ENCODE peak calls at places on chromosomes 16 and 17, in six cellular contexts. One of them, this sample, is unnamed.

GRCh38 chr17:47889734-47890529 is 6.1 kb upstream of the SP2 start:
- DNase-seq in K562: peak
- DNase-seq in HepG2: peak
- DNase-seq in H1: peak
- DNase-seq in GM12878: no peak
- DNase-seq in WTC11: peak
- DNase-seq in this sample: peak

GRCh38 chr17:32878211-32878610 is 1.3 kb upstream of the MYO1D start:
- DNase-seq in K562: no peak
- DNase-seq in HepG2: no peak
- DNase-seq in H1: no peak
- DNase-seq in GM12878: no peak
- DNase-seq in WTC11: no peak
- DNase-seq in this sample: no peak

GRCh38 chr16:4214215-4214621 is 27.7 kb downstream of the SRL start:
- DNase-seq in K562: no peak
- DNase-seq in HepG2: peak
- DNase-seq in H1: peak
- DNase-seq in GM12878: no peak
- DNase-seq in WTC11: no peak
- DNase-seq in this sample: no peak

GRCh38 chr17:42526031-42526444 is 10.0 kb upstream of the NAGLU start:
- DNase-seq in K562: no peak
- DNase-seq in HepG2: no peak
- DNase-seq in H1: no peak
- DNase-seq in GM12878: no peak
- DNase-seq in WTC11: no peak
- DNase-seq in this sample: no peak

GRCh38 chr17:74922694-74923537 is at the start of gene USH1G:
- DNase-seq in K562: peak
- DNase-seq in HepG2: no peak
- DNase-seq in H1: no peak
- DNase-seq in GM12878: no peak
- DNase-seq in WTC11: peak
- DNase-seq in this sample: peak

GRCh38 chr16:56269824-56270684 is 78.8 kb downstream of the GNAO1 start:
- DNase-seq in K562: no peak
- DNase-seq in HepG2: peak
- DNase-seq in H1: peak
- DNase-seq in GM12878: no peak
- DNase-seq in WTC11: peak
- DNase-seq in this sample: peak

GRCh38 chr17:29131814-29132682 is 48.1 kb downstream of the MYO18A start:
- DNase-seq in K562: peak
- DNase-seq in HepG2: no peak
- DNase-seq in H1: no peak
- DNase-seq in GM12878: no peak
- DNase-seq in WTC11: no peak
- DNase-seq in this sample: no peak

GRCh38 chr16:77946834-77947233 is 75.5 kb upstream of the CLEC3A start:
- DNase-seq in K562: no peak
- DNase-seq in HepG2: no peak
- DNase-seq in H1: no peak
- DNase-seq in GM12878: no peak
- DNase-seq in WTC11: no peak
- DNase-seq in this sample: peak

GRCh38 chr17:30337393-30337999 is 3.6 kb upstream of the TMIGD1 start:
- DNase-seq in K562: no peak
- DNase-seq in HepG2: peak
- DNase-seq in H1: no peak
- DNase-seq in GM12878: no peak
- DNase-seq in WTC11: no peak
- DNase-seq in this sample: no peak

GRCh38 chr17:43570518-43570928 is 24.4 kb upstream of the ETV4 start:
- DNase-seq in K562: no peak
- DNase-seq in HepG2: no peak
- DNase-seq in H1: no peak
- DNase-seq in GM12878: no peak
- DNase-seq in WTC11: no peak
- DNase-seq in this sample: no peak

GRCh38 chr16:72060405-72060804 is 2.6 kb upstream of the HPR start:
- DNase-seq in K562: no peak
- DNase-seq in HepG2: no peak
- DNase-seq in H1: no peak
- DNase-seq in GM12878: no peak
- DNase-seq in WTC11: no peak
- DNase-seq in this sample: no peak

GRCh38 chr16:75570351-75571104 is 4.3 kb downstream of the GABARAPL2 start:
- DNase-seq in K562: no peak
- DNase-seq in HepG2: no peak
- DNase-seq in H1: no peak
- DNase-seq in GM12878: no peak
- DNase-seq in WTC11: no peak
- DNase-seq in this sample: no peak

GRCh38 chr17:73203135-73203787 is 10.4 kb downstream of the COG1 start:
- DNase-seq in K562: no peak
- DNase-seq in HepG2: peak
- DNase-seq in H1: no peak
- DNase-seq in GM12878: no peak
- DNase-seq in WTC11: no peak
- DNase-seq in this sample: no peak

GRCh38 chr17:57644311-57644710 is 100.8 kb downstream of the CCDC182 start:
- DNase-seq in K562: no peak
- DNase-seq in HepG2: no peak
- DNase-seq in H1: no peak
- DNase-seq in GM12878: no peak
- DNase-seq in WTC11: no peak
- DNase-seq in this sample: no peak

GRCh38 chr17:54916721-54917120 is 16.1 kb downstream of the TOM1L1 start:
- DNase-seq in K562: no peak
- DNase-seq in HepG2: no peak
- DNase-seq in H1: no peak
- DNase-seq in GM12878: no peak
- DNase-seq in WTC11: no peak
- DNase-seq in this sample: no peak

GRCh38 chr16:78926723-78927200 is 673.8 kb downstream of the MAF start:
- DNase-seq in K562: no peak
- DNase-seq in HepG2: no peak
- DNase-seq in H1: no peak
- DNase-seq in GM12878: no peak
- DNase-seq in WTC11: no peak
- DNase-seq in this sample: no peak

GRCh38 chr17:39622380-39623006 is 4.3 kb upstream of the PPP1R1B start:
- DNase-seq in K562: no peak
- DNase-seq in HepG2: no peak
- DNase-seq in H1: no peak
- DNase-seq in GM12878: no peak
- DNase-seq in WTC11: no peak
- DNase-seq in this sample: peak

GRCh38 chr17:16046966-16047365 is 47.3 kb downstream of the TTC19 start:
- DNase-seq in K562: no peak
- DNase-seq in HepG2: no peak
- DNase-seq in H1: no peak
- DNase-seq in GM12878: no peak
- DNase-seq in WTC11: no peak
- DNase-seq in this sample: no peak

GRCh38 chr16:65388592-65388991 is 266.7 kb upstream of the CDH11 start:
- DNase-seq in K562: no peak
- DNase-seq in HepG2: no peak
- DNase-seq in H1: no peak
- DNase-seq in GM12878: no peak
- DNase-seq in WTC11: no peak
- DNase-seq in this sample: no peak

DNA sequence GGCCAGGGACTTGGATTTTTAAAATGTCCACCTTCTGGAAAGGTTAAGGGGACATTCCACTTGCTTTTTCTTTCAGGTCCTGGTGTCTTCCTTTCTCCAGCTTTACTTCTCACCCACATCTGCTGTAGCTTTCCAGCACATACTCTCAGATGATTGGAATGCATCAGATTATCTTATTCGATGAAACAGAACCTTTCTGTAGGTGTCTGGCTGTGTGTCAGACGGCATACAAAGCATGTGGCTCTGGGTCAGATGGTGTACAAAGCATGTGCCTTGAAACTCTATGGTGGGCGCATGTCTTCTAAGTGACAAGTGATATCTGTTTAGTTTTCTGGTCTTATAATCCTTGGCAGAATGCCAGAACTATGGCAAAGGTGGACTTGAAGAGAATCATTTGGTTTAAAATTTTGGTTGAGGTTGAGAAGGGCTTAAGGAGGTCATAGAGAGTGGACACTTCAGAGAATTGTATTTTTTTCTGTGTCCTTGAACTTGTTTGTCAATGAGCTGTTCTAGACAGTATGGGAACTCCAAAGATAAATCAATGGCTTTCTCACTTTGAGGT is 125.3 kb downstream of the FTO start:
- DNase-seq in K562: no peak
- DNase-seq in HepG2: no peak
- DNase-seq in H1: no peak
- DNase-seq in GM12878: no peak
- DNase-seq in WTC11: no peak
- DNase-seq in this sample: no peak
- TF ChIP-seq CREB1 in K562: no peak
- TF ChIP-seq CREB1 in HepG2: no peak
- TF ChIP-seq CREB1 in H1: no peak
- TF ChIP-seq CREB1 in GM12878: no peak
- TF ChIP-seq CREB1 in WTC11: no peak
- TF ChIP-seq CREB1 in this sample: no peak

DNA sequence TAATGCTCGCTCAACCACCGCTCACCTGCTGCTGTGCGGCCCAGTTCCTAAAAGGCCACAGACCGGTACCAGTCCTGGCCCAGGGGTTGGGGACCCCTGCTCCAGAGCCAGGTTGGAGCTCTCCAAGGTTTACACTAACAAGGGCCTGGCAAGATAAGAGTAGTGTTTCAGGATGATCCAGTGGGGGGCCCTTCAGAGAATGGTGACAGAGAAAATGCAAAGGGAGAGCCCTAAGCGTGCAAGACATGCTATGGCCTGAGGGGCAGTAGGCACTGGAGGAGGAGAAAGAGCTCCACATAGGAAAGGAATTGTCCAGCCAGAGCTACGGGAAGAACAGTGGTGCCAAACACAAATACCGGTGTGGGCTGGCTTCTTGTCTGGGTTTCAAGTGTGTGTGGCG is 233.4 kb downstream of the STX8 start:
- DNase-seq in K562: no peak
- DNase-seq in HepG2: no peak
- DNase-seq in H1: no peak
- DNase-seq in GM12878: no peak
- DNase-seq in WTC11: no peak
- DNase-seq in this sample: peak
- TF ChIP-seq CREB1 in K562: no peak
- TF ChIP-seq CREB1 in HepG2: no peak
- TF ChIP-seq CREB1 in H1: no peak
- TF ChIP-seq CREB1 in GM12878: no peak
- TF ChIP-seq CREB1 in WTC11: no peak
- TF ChIP-seq CREB1 in this sample: no peak

DNA sequence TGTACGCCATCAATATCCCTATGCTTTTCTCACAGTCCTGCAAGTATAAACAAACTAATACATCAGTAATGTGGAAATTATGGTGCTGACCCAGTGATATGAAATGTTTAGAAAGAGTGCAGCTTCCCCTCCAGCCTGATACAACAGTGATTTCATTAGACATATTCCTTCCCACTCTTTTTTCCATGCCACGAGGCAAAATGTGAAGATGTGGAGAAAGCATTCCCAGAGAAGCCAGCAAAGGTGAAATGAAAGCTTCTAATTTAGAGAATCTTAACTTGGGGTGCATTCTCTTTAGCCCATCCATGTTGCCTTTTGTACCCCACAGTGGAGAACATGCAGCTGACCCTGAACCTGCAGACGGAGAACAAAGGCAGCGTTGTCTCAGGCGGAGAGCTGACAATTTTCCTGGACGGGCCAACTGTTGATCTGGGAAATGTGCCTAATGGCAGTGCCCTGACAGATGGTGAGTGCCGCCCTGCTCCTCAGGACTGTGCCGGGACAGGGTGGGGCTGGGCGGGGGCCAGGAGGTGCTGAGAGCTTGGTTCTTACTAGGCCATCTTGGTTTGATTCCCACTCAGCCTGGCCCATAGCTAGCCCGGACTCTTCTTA is 77.8 kb downstream of the WWP2 start:
- DNase-seq in K562: no peak
- DNase-seq in HepG2: peak
- DNase-seq in H1: no peak
- DNase-seq in GM12878: no peak
- DNase-seq in WTC11: no peak
- DNase-seq in this sample: no peak
- TF ChIP-seq CREB1 in K562: no peak
- TF ChIP-seq CREB1 in HepG2: no peak
- TF ChIP-seq CREB1 in H1: no peak
- TF ChIP-seq CREB1 in GM12878: no peak
- TF ChIP-seq CREB1 in WTC11: no peak
- TF ChIP-seq CREB1 in this sample: no peak

GRCh38 chr16:67278773-67279295 is 498 bp upstream of the PLEKHG4 start:
- DNase-seq in K562: peak
- DNase-seq in HepG2: no peak
- DNase-seq in H1: no peak
- DNase-seq in GM12878: no peak
- DNase-seq in WTC11: peak
- DNase-seq in this sample: peak
- TF ChIP-seq CREB1 in K562: no peak
- TF ChIP-seq CREB1 in HepG2: no peak
- TF ChIP-seq CREB1 in H1: no peak
- TF ChIP-seq CREB1 in GM12878: no peak
- TF ChIP-seq CREB1 in WTC11: no peak
- TF ChIP-seq CREB1 in this sample: no peak

GRCh38 chr16:88447881-88448280 is 5.2 kb upstream of the ZFPM1 start:
- DNase-seq in K562: no peak
- DNase-seq in HepG2: no peak
- DNase-seq in H1: no peak
- DNase-seq in GM12878: no peak
- DNase-seq in WTC11: no peak
- DNase-seq in this sample: no peak
- TF ChIP-seq CREB1 in K562: no peak
- TF ChIP-seq CREB1 in HepG2: no peak
- TF ChIP-seq CREB1 in H1: no peak
- TF ChIP-seq CREB1 in GM12878: no peak
- TF ChIP-seq CREB1 in WTC11: no peak
- TF ChIP-seq CREB1 in this sample: no peak

This sample was measured in GM23338.